ENCODE peak calls at places on chromosome 20, in seven cellular contexts. T is B cell; B is cardiac fibroblast; N is Peyer's patch; R is naive thymus-derived CD8-positive, alpha-beta T cell; F is mammary epithelial cell; S is T-helper 2 cell. U is an unnamed sample.

GRCh38 chr20:10863337-10864060 is 189.7 kb upstream of the JAG1 start:
- DNase-seq in B (peak; percentile 90), S (no peak), N (no peak), F (peak; percentile 23), R (no peak), T (no peak), U (no peak)

GRCh38 chr20:35718972-35719635 is 19.9 kb downstream of the ROMO1 start:
- DNase-seq in R (no peak), S (no peak), B (no peak), N (no peak), F (no peak), T (no peak), U (no peak)

GRCh38 chr20:38164624-38165088 is 414 bp downstream of the TGM2 start:
- DNase-seq in B (no peak), S (no peak), R (no peak), F (no peak), N (no peak), T (no peak), U (no peak)

GRCh38 chr20:49452011-49452482 is 30.4 kb downstream of the KCNB1 start:
- DNase-seq in S (no peak), F (no peak), N (no peak), B (peak; percentile 71), T (no peak), R (no peak), U (no peak)

GRCh38 chr20:2219481-2220006 is 76.3 kb upstream of the TGM3 start:
- DNase-seq in S (no peak), R (no peak), N (no peak), B (no peak), F (no peak), T (no peak), U (no peak)

GRCh38 chr20:57695940-57696339 is 13.9 kb downstream of the PMEPA1 start:
- DNase-seq in T (no peak), F (no peak), R (no peak), B (no peak), N (no peak), S (no peak), U (no peak)

GRCh38 chr20:31523361-31524283 is 9.4 kb downstream of the HM13 start:
- DNase-seq in S (no peak), F (no peak), T (no peak), R (no peak), B (peak; percentile 49), N (no peak), U (no peak)

GRCh38 chr20:19993937-19994667 is 23.1 kb upstream of the NAA20 start:
- DNase-seq in R (no peak), S (no peak), N (no peak), B (peak; percentile 46), T (no peak), F (peak; percentile 91), U (peak; percentile 68)

GRCh38 chr20:330233-331149 is 5.1 kb downstream of the SOX12 start:
- DNase-seq in T (peak; percentile 80), R (peak; percentile 85), N (peak; percentile 53), S (peak; percentile 43), F (peak; percentile 50), B (peak; percentile 80), U (no peak)